ENCODE peak calls at places on chromosomes 4 and X, in four cellular contexts. O is tibial artery, D is fibroblast of lung, H is mesothelial cell of epicardium. L is an unnamed sample.

GRCh38 chr4:113141901-113142346 is 92.5 kb downstream of the ANK2 start:
- DNase-seq in D (peak; percentile 93), O (no peak), H (no peak), L (no peak)

GRCh38 chrX:48003367-48003757 is 427 bp downstream of the ZNF182 start:
- DNase-seq in D (no peak), O (no peak), H (no peak), L (peak; percentile 11)

GRCh38 chr4:34619531-34620109 is 1624.7 kb downstream of the ARAP2 start:
- DNase-seq in O (no peak), D (no peak), H (no peak), L (no peak)

GRCh38 chr4:8050555-8051206 is 107.9 kb downstream of the ABLIM2 start:
- DNase-seq in D (peak; percentile 42), O (peak; percentile 43), H (peak; percentile 59), L (no peak)

GRCh38 chr4:17599826-17600225 is 14.6 kb upstream of the MED28 start:
- DNase-seq in O (no peak), H (no peak), D (no peak), L (no peak)

GRCh38 chr4:126202226-126202625 is 887.5 kb downstream of the FAT4 start:
- DNase-seq in D (no peak), H (no peak), O (no peak), L (no peak)

GRCh38 chr4:85700362-85700761 is 225.4 kb downstream of the ARHGAP24 start:
- DNase-seq in O (no peak), D (no peak), H (no peak), L (no peak)

GRCh38 chrX:55008571-55009358 is 8.6 kb downstream of the APEX2 start:
- DNase-seq in O (no peak), D (peak; percentile 67), H (no peak), L (no peak)

GRCh38 chrX:30971761-30972603 is 82.9 kb upstream of the TAB3 start:
- DNase-seq in D (peak; percentile 29), H (no peak), O (no peak), L (no peak)

GRCh38 chrX:11188664-11189063 is 77.5 kb downstream of the HCCS start:
- DNase-seq in D (peak; percentile 43), O (no peak), H (no peak), L (no peak)

GRCh38 chr4:69518543-69519198 is 23.0 kb upstream of the UGT2B4 start:
- DNase-seq in O (no peak), D (no peak), H (no peak), L (no peak)

GRCh38 chrX:150449313-150449712 is 86.2 kb downstream of the MAMLD1 start:
- DNase-seq in H (no peak), O (no peak), D (no peak), L (no peak)
- TF ChIP-seq CTCF in H (no peak), O (no peak), D (no peak), L (no peak)

DNA sequence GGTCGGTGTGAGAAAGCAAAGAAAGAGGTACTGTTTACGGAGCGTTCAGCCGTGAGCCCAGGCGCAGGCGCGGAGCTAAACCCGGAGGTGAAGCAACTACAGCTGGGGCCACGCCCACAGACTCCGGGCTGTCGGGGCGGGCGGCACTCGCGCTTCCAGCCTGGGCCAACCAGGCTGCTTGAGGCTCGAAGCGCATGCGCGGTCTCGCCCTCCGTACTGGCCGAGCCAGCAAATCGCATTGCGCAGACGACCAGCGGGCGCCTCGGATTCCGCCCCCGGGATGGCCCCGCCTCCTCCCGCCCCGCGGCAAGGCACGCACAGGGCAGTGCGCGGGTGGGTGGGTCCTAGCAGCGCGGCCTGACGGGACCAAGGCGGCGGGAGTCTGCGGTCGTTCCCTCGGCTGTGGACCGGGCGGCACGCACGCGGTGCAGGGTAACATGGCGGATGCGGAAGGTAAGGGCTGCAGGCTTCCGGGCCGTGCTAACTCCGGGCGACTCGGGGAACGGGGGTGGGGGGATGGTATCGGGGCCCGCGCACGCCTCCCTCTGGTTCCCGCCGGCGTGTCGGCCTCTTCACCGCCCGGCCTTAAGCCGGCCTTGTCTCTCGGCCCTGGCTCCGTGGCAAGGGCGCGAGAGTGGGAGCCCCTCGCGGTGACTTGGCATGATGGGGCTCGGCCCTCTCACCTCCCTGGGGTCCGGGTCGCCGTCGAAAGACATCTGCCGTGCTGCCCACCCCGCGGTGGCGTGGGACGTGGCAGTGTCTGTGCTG is at the start of gene DKC1:
- DNase-seq in H (peak; percentile 88), O (peak; percentile 92), D (peak; percentile 90), L (peak; percentile 95)
- TF ChIP-seq CTCF in H (no peak), O (no peak), D (no peak), L (no peak)

DNA sequence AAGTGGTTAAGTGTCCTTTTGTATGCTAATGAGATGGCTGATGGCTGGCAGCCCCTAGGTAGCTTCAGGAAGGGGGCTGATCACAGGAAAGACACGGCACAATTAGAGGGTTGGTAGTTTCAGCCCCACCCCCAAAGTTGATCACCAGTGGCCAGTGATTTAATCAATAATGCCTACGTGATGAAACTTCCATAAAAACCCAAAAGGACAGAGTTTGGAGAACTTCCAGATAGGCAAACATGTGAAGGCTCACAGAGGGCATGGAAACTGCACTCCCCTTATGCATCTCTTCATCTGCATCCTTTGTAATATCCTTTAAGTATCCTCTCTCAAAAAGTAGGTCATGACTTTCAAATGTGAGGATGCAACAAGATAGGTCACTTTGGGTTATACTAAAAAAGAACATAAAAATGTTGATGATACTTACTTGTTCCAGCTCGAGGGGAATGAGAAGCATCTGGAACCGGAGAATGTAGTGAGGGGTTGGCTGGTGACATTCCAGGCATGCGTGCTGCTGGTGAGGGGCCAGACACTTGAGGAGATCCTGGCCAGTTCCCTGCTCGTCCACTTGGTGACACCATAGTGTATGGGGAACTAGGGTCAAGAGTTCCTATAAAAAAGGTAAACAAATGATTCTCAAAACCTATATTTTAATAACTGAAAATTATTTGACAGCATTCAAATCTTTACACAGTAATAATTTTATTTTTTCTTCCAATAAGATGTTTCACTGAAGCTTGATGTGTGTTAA is 16.7 kb upstream of the CXorf38 start:
- DNase-seq in D (peak; percentile 18), H (no peak), O (no peak), L (no peak)
- TF ChIP-seq CTCF in D (peak; percentile 36), H (peak; percentile 16), O (no peak), L (no peak)

DNA sequence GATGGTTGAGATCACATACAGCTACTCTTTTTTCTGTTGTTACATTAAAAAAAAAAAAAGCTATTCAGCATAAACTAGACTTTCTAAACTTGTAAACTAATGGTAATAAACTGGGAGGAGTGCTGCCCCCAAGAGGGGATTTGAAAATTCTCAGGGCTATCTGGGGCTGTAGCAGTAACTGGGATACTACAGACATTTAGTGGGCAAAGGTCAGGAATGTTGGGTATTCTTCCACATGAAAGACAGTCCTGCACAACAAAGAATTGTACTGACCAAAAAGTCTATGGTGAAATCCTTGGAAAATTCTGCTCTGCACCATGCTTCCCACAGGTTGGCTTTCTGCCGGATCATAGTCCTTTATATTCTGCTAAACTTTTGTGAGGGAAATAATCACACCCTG is 232.6 kb upstream of the BOD1L1 start:
- DNase-seq in H (no peak), D (no peak), O (no peak), L (no peak)
- TF ChIP-seq CTCF in H (no peak), D (no peak), O (no peak), L (no peak)

DNA sequence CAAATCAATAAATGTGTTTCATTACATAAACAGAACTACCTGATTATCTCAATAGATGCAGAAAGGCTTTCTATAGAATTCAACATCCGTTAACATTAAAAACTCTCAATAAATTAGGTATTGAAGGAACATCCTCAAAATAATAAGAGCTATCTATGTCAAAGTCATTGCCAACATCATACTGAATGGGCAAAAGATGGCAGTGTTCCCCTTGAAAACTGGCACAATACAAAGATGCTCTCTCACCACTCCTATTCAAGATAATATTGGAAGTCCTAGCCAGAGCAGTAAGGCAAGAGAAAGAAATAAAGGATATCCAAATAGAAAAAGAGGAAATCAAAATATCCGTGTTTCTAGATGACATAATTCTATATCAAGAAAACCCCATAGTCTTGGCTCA is 466.4 kb downstream of the MAGEE1 start:
- DNase-seq in D (no peak), O (no peak), H (no peak), L (no peak)
- TF ChIP-seq CTCF in D (no peak), O (no peak), H (no peak), L (no peak)